ENCODE peak calls at places on chromosome 13, in five cellular contexts. E is H54, A is stomach, Z is gastrocnemius medialis, M is body of pancreas. N is an unnamed sample.

GRCh38 chr13:74987124-74987690 is 494.8 kb downstream of the TBC1D4 start:
- DNase-seq in E (no peak), A (no peak), Z (no peak), M (no peak), N (no peak)

GRCh38 chr13:113951246-113951999 is 22.5 kb downstream of the C13orf46 start:
- DNase-seq in E (no peak), A (peak; percentile 92), Z (peak; percentile 76), M (peak; percentile 86), N (peak; percentile 91)

GRCh38 chr13:100208002-100208401 is 119.1 kb downstream of the PCCA start:
- DNase-seq in E (no peak), A (no peak), Z (no peak), M (no peak), N (no peak)

GRCh38 chr13:48561461-48562224 is 28.8 kb upstream of the RCBTB2 start:
- DNase-seq in E (no peak), A (no peak), Z (no peak), M (no peak), N (no peak)

GRCh38 chr13:27182844-27183497 is 11.4 kb upstream of the USP12 start:
- DNase-seq in E (peak; percentile 51), A (peak; percentile 43), Z (peak; percentile 25), M (peak; percentile 72), N (no peak)

GRCh38 chr13:113879506-113880360 is 15.9 kb upstream of the GAS6 start:
- DNase-seq in E (no peak), A (no peak), Z (no peak), M (no peak), N (no peak)

GRCh38 chr13:73481265-73481664 is 422.5 kb downstream of the KLF5 start:
- DNase-seq in E (no peak), A (no peak), Z (no peak), M (no peak), N (no peak)

GRCh38 chr13:49371943-49372636 is 71.8 kb downstream of the CAB39L start:
- DNase-seq in E (no peak), A (no peak), Z (no peak), M (no peak), N (no peak)

GRCh38 chr13:70388935-70389334 is 280.7 kb upstream of the KLHL1 start:
- DNase-seq in E (no peak), A (no peak), Z (no peak), M (no peak), N (no peak)

GRCh38 chr13:22703601-22704209 is 477.1 kb upstream of the SGCG start:
- DNase-seq in E (no peak), A (no peak), Z (no peak), M (no peak), N (no peak)

GRCh38 chr13:101576452-101576851 is 124.0 kb downstream of the ITGBL1 start:
- DNase-seq in E (no peak), A (no peak), Z (no peak), M (no peak), N (no peak)

GRCh38 chr13:20221772-20222171 is 10.3 kb downstream of the GJB6 start:
- DNase-seq in E (no peak), A (no peak), Z (no peak), M (peak; percentile 25), N (no peak)

GRCh38 chr13:27533155-27533643 is 82.8 kb upstream of the MTIF3 start:
- DNase-seq in E (peak; percentile 55), A (peak; percentile 92), Z (peak; percentile 53), M (peak; percentile 90), N (peak; percentile 87)

GRCh38 chr13:42547615-42548014 is 26.3 kb upstream of the TNFSF11 start:
- DNase-seq in E (no peak), A (no peak), Z (no peak), M (no peak), N (no peak)

GRCh38 chr13:106680796-106681482 is 113.0 kb upstream of the ARGLU1 start:
- DNase-seq in E (no peak), A (no peak), Z (no peak), M (no peak), N (no peak)

GRCh38 chr13:30078059-30078458 is 227.6 kb upstream of the UBL3 start:
- DNase-seq in E (no peak), A (no peak), Z (no peak), M (no peak), N (no peak)

GRCh38 chr13:45554604-45555109 is 60.9 kb downstream of the ERICH6B start:
- DNase-seq in E (no peak), A (no peak), Z (no peak), M (no peak), N (no peak)

GRCh38 chr13:77388944-77389616 is 62.2 kb upstream of the MYCBP2 start:
- DNase-seq in E (no peak), A (no peak), Z (no peak), M (no peak), N (no peak)

GRCh38 chr13:114124486-114124885 is 7.9 kb downstream of the RASA3 start:
- DNase-seq in E (no peak), A (no peak), Z (no peak), M (no peak), N (no peak)

GRCh38 chr13:54890976-54891375 is 1862.4 kb downstream of the OLFM4 start:
- DNase-seq in E (no peak), A (no peak), Z (no peak), M (no peak), N (no peak)

GRCh38 chr13:59603646-59604045 is 560.1 kb downstream of the DIAPH3 start:
- DNase-seq in E (no peak), A (no peak), Z (no peak), M (no peak), N (no peak)

GRCh38 chr13:108375772-108376171 is 106.3 kb downstream of the TNFSF13B start:
- DNase-seq in E (no peak), A (no peak), Z (no peak), M (no peak), N (no peak)

GRCh38 chr13:29483211-29483610 is 112.3 kb downstream of the SLC7A1 start:
- DNase-seq in E (no peak), A (peak; percentile 86), Z (no peak), M (peak; percentile 46), N (no peak)

GRCh38 chr13:113513761-113514160 is 23.2 kb upstream of the DCUN1D2 start:
- DNase-seq in E (no peak), A (no peak), Z (no peak), M (no peak), N (no peak)

GRCh38 chr13:23672616-23673015 is 102.4 kb downstream of the TNFRSF19 start:
- DNase-seq in E (no peak), A (no peak), Z (no peak), M (no peak), N (no peak)

GRCh38 chr13:32577032-32577431 is 9.2 kb upstream of the PDS5B start:
- DNase-seq in E (no peak), A (no peak), Z (no peak), M (no peak), N (no peak)

GRCh38 chr13:32582281-32582680 is 4.0 kb upstream of the PDS5B start:
- DNase-seq in E (no peak), A (no peak), Z (no peak), M (no peak), N (no peak)

GRCh38 chr13:32585625-32586021 is 629 bp upstream of the PDS5B start:
- DNase-seq in E (no peak), A (no peak), Z (no peak), M (no peak), N (no peak)

GRCh38 chr13:32582991-32583390 is 3.3 kb upstream of the PDS5B start:
- DNase-seq in E (no peak), A (no peak), Z (no peak), M (no peak), N (no peak)

DNA sequence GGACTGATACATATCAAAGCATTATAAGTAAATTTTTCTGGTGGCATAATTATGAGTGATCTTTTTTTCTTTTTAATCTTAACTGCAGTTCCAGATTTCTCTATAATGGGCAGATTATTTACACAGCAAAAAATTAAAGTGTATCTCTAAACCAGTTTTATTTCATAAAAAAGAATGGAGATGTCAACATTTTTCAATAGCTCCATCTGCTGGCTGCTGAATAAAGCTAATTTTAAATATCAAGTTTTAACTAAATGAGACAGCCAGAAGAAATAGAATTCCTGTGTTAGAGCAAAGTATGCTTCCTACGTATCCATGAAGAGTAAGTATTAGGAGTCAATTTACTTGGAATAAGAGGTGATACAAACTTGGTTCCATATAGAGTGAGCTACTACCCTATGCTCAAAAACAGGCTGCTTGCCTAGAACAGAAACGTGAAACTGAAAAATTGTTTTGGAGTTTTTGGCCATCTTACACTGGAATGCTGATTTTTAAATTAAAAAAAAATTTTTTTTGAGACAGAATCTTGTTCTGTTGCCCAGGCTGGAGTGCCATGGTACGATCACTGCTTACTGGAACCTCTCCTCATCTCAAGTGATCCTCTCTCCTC is 5.0 kb upstream of the PDS5B start:
- DNase-seq in E (no peak), A (no peak), Z (no peak), M (no peak), N (no peak)
- TF ChIP-seq POLR2A in E (no peak), A (no peak), Z (no peak), M (no peak), N (no peak)

GRCh38 chr13:44061876-44062275 is 182.2 kb downstream of the LACC1 start:
- DNase-seq in E (no peak), A (no peak), Z (no peak), M (no peak), N (no peak)
- TF ChIP-seq POLR2A in E (no peak), A (no peak), Z (no peak), M (no peak), N (no peak)

GRCh38 chr13:36344886-36345437 is 1.2 kb downstream of the SPART start:
- DNase-seq in E (no peak), A (no peak), Z (no peak), M (no peak), N (no peak)

GRCh38 chr13:36347826-36348225 is 1.6 kb upstream of the SPART start:
- DNase-seq in E (no peak), A (no peak), Z (no peak), M (no peak), N (no peak)

GRCh38 chr13:36344173-36344572 is 2.0 kb downstream of the SPART start:
- DNase-seq in E (no peak), A (no peak), Z (no peak), M (no peak), N (peak; percentile 10)

GRCh38 chr13:36345438-36346221 is 564 bp downstream of the SPART start:
- DNase-seq in E (peak; percentile 15), A (peak; percentile 67), Z (peak; percentile 50), M (peak; percentile 74), N (peak; percentile 60)

DNA sequence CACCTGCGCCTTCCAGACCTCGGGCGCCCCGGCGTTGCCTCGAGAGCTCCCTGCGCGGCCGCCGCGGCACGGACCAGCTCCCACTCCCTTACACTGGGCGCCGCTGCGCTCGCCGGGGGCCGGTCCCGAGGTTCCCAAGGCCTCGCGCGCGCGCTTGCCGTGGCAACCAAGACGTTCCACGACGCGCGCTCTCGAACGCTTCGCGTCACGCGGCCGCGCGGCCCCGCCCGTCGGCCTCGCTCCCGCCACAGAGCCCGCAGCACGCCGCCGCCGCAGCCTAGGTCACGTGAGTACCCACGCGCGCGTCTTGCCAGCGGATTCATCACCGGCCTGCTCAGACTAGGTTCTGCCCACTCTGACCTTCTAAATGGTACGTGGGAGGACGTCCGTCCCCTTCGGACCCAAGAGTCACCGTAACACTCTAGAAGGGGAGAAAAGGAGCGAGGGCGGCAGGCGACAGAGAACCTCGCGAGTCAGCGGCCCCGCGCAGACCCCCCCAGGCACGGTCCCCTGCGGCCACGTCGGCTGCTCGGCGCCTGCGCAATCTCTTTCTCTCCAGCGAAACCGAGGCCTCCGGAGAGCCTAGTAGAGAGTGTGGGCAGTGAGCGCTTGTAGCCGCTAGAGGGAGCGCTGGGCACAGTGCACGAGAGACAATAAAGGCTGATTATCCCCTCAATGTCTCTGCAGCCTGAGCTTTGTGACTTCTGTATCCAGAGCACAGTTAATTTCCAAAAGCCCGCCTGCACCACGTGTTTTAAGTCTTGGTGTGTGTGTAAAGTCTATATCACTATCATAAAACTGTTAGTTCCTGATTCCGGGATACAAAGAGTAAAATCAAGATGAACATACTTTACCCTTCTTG is at the start of gene SPART:
- DNase-seq in E (peak; percentile 57), A (peak; percentile 93), Z (peak; percentile 89), M (peak; percentile 93), N (peak; percentile 90)
- TF ChIP-seq POLR2A in E (peak; percentile 42), A (no peak), Z (peak; percentile 76), M (peak; percentile 56), N (peak; percentile 18)

GRCh38 chr13:95644611-95645052 is at the start of gene DZIP1:
- DNase-seq in E (peak; percentile 93), A (peak; percentile 41), Z (peak; percentile 28), M (peak; percentile 82), N (peak; percentile 65)
- TF ChIP-seq POLR2A in E (peak; percentile 41), A (no peak), Z (no peak), M (peak; percentile 62), N (no peak)

N was measured in transverse colon.